ENCODE peak calls at places on chromosomes 11 and 22, in four cellular contexts. F, B, I and R are unnamed samples.
A peak's percentile ranks its signal among the peaks of the same experiment; 100 is the strongest.

GRCh38 chr22:36291831-36292740 is 39.2 kb downstream of the APOL1 start:
- DNase-seq in I (no peak), B (no peak), F (no peak), R (no peak)

GRCh38 chr11:109424893-109425292 is 2.9 kb downstream of the C11orf87 start:
- DNase-seq in B (peak; percentile 1), F (no peak), I (no peak), R (no peak)

GRCh38 chr22:37187891-37188761 is at the start of gene C1QTNF6:
- DNase-seq in F (no peak), I (no peak), B (no peak), R (no peak)

GRCh38 chr11:33891714-33892327 is at the start of gene LMO2:
- DNase-seq in B (no peak), F (no peak), I (no peak), R (no peak)

GRCh38 chr11:38345286-38345685 is 1747.2 kb upstream of the RAG2 start:
- DNase-seq in I (no peak), B (no peak), F (no peak), R (no peak)

GRCh38 chr11:127035812-127036211 is 35.2 kb upstream of the KIRREL3 start:
- DNase-seq in B (no peak), I (no peak), F (no peak), R (no peak)

GRCh38 chr22:30453731-30454510 is 17.9 kb downstream of the SEC14L3 start:
- DNase-seq in I (no peak), B (no peak), F (no peak), R (no peak)

GRCh38 chr11:132858203-132858602 is 674.1 kb downstream of the OPCML start:
- DNase-seq in B (no peak), F (no peak), I (no peak), R (no peak)

GRCh38 chr11:79263001-79263400 is 177.8 kb downstream of the TENM4 start:
- DNase-seq in I (no peak), B (no peak), F (no peak), R (no peak)

GRCh38 chr11:114216804-114217195 is 79.4 kb upstream of the NNMT start:
- DNase-seq in I (no peak), F (no peak), B (no peak), R (no peak)

GRCh38 chr11:125082040-125082439 is 18.9 kb downstream of the SLC37A2 start:
- DNase-seq in F (no peak), B (no peak), I (no peak), R (no peak)

GRCh38 chr11:35236667-35237003 is 97.7 kb downstream of the CD44 start:
- DNase-seq in F (no peak), I (no peak), B (no peak), R (no peak)

GRCh38 chr11:503179-503981 is 3.7 kb downstream of the RNH1 start:
- DNase-seq in I (peak; percentile 65), F (no peak), B (no peak), R (no peak)

GRCh38 chr11:66080055-66080817 is 10.2 kb downstream of the PACS1 start:
- DNase-seq in I (peak; percentile 57), F (peak; percentile 54), B (no peak), R (no peak)

GRCh38 chr11:69376155-69377028 is 82.4 kb downstream of the MYEOV start:
- DNase-seq in B (no peak), F (no peak), I (no peak), R (no peak)

GRCh38 chr11:94880216-94880615 is 93.1 kb downstream of the CWC15 start:
- DNase-seq in B (peak; percentile 31), I (no peak), F (no peak), R (no peak)

GRCh38 chr22:35900483-35901168 is 128.0 kb downstream of the RBFOX2 start:
- DNase-seq in F (no peak), B (no peak), I (no peak), R (no peak)

GRCh38 chr11:2806351-2807058 is 79.1 kb downstream of the CDKN1C start:
- DNase-seq in B (no peak), I (no peak), F (peak; percentile 7), R (peak; percentile 68)

GRCh38 chr11:86671386-86672006 is 920 bp downstream of the ME3 start:
- DNase-seq in B (no peak), I (no peak), F (no peak), R (no peak)

GRCh38 chr11:117917591-117917990 is 11.6 kb downstream of the TMPRSS13 start:
- DNase-seq in F (no peak), I (no peak), B (no peak), R (no peak)

GRCh38 chr11:122319842-122320555 is 204.0 kb upstream of the BLID start:
- DNase-seq in F (no peak), I (no peak), B (no peak), R (no peak)

GRCh38 chr11:74138572-74138971 is 32.2 kb downstream of the C2CD3 start:
- DNase-seq in F (no peak), I (peak; percentile 80), B (peak; percentile 99), R (no peak)

DNA sequence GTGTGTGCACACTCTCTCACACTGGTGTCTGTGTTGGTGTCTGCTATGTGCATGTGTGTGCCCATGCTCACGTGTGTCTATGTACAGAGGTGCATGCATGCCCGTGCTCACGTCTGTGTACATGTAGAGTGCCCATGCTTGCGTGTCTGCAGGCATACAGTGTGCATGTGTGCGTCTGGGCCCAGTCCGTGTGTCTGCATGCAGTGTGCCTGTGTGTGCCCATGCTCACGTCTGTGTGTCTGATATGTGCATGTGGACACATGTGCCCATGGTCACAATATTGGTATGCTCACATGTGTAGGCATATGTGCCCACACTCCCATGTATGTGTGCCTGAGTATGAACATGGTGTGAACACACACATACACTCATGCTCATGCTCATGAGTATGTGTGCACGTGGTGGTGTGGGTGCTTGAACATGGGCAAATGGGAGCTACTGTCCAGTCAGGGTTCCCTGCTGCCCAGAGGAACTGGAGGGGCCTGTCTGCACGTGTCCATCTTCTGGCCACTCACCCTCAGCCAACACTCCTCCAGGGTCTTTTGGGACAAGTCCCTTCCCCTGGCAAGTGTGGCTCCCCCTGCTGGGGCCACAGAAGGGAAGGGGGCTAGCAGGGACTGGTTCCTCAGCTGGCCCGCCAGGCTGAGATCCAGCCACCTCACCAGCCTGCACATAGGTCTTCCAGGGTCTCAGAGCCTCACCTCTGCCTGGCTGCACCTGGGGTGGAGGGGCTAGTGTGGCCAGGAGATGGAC is 7.3 kb upstream of the TBX1 start:
- DNase-seq in F (no peak), I (no peak), B (no peak), R (no peak)
- TF ChIP-seq CTCF in F (no peak), I (peak; percentile 0), B (no peak), R (peak; percentile 12)

GRCh38 chr22:44979154-44979553 is 30.7 kb downstream of the PHF21B start:
- DNase-seq in F (no peak), B (no peak), I (no peak), R (no peak)

GRCh38 chr22:44988671-44989070 is 21.1 kb downstream of the PHF21B start:
- DNase-seq in I (no peak), B (no peak), F (no peak), R (no peak)

GRCh38 chr22:44981857-44982256 is 27.9 kb downstream of the PHF21B start:
- DNase-seq in B (no peak), I (no peak), F (no peak), R (no peak)

GRCh38 chr22:44985906-44986527 is 23.8 kb downstream of the PHF21B start:
- DNase-seq in B (no peak), F (no peak), I (no peak), R (no peak)

DNA sequence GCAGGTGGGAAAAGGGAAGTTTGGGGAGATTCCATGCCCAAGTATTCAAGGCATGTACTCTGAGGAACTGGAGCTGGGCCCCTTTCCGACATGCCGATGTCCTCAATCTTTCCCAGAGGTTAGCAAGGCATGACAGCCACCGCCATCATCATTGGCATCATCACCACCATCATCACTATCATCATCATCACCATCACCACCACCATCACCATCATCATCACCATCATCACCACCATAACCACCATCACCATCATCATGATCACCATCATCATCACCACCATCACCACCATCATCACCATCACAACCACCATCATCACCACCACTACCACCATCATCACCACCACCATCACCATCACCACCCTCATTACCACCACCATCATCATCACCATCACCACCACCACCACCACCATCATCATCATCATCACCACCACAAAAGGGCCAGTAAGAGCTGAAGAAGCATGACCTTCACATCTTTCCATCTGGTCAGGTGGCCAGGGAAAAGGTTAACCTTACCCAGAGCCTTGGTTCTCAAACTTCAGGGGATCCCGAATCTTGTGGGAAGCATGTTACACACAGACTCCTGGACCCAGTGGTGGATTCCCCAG is 25.8 kb downstream of the PHF21B start:
- DNase-seq in B (no peak), F (no peak), I (no peak), R (no peak)
- TF ChIP-seq CTCF in B (no peak), F (no peak), I (no peak), R (no peak)

DNA sequence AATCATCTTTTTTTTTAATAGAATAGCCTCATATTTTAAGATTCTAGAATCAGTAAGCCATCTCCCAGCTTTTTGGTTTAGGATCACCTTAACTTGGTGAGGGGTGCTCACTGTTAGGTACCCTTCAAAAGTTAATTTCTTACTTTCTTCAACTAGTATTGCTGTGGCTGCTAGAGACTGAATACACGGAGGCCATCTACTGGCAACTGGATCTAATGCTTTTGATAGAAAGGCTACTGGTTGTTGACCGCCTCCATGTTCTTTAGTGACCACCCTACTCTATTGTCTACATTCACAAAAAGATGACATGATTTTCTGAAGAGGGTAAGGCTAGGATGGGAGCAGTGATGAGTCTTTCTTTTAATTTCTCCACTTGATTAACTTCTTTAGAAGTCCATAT is 16.7 kb upstream of the ALDH3B2 start:
- DNase-seq in I (no peak), B (no peak), F (no peak), R (no peak)
- TF ChIP-seq CTCF in I (no peak), B (peak; percentile 50), F (no peak), R (peak; percentile 26)

GRCh38 chr22:42336527-42337227 is 66.2 kb upstream of the TCF20 start:
- DNase-seq in I (no peak), F (no peak), B (no peak), R (no peak)
- TF ChIP-seq CTCF in I (no peak), F (no peak), B (no peak), R (no peak)

GRCh38 chr22:49027122-49027670 is 800.5 kb downstream of the BRD1 start:
- DNase-seq in F (no peak), B (no peak), I (no peak), R (no peak)
- TF ChIP-seq CTCF in F (no peak), B (no peak), I (no peak), R (no peak)